ENCODE peak calls at places on chromosomes 6 and 20, in five cellular contexts. B is esophagus squamous epithelium, Q is dorsolateral prefrontal cortex, D is transverse colon, L is psoas muscle. A is an unnamed sample.

GRCh38 chr20:53517146-53517545 is 76.5 kb downstream of the ZNF217 start:
- DNase-seq in B (no peak), Q (no peak), D (peak), L (no peak), A (no peak)

GRCh38 chr6:15658345-15658744 is 4.5 kb downstream of the DTNBP1 start:
- DNase-seq in B (no peak), Q (no peak), D (no peak), L (no peak), A (no peak)

GRCh38 chr6:96563853-96564252 is 925 bp downstream of the FHL5 start:
- DNase-seq in B (no peak), Q (no peak), D (no peak), L (no peak), A (no peak)

GRCh38 chr20:44038681-44039123 is 124.0 kb downstream of the TOX2 start:
- DNase-seq in B (no peak), Q (peak), D (no peak), L (no peak), A (no peak)

GRCh38 chr6:106626485-106626884 is 2.8 kb downstream of the RTN4IP1 start:
- DNase-seq in B (no peak), Q (no peak), D (no peak), L (no peak), A (no peak)

GRCh38 chr20:59751075-59751711 is 146.9 kb downstream of the PHACTR3 start:
- DNase-seq in B (no peak), Q (peak), D (peak), L (peak), A (peak)

GRCh38 chr6:36196049-36196879 is at the start of gene BRPF3:
- DNase-seq in B (peak), Q (peak), D (peak), L (peak), A (peak)

GRCh38 chr6:170110201-170111140 is 180.4 kb downstream of the DLL1 start:
- DNase-seq in B (no peak), Q (peak), D (peak), L (peak), A (peak)

GRCh38 chr6:125957845-125958244 is 1.3 kb downstream of the HINT3 start:
- DNase-seq in B (no peak), Q (no peak), D (peak), L (no peak), A (no peak)

GRCh38 chr20:57476073-57476526 is 48.8 kb downstream of the CTCFL start:
- DNase-seq in B (no peak), Q (peak), D (no peak), L (no peak), A (no peak)

GRCh38 chr6:3887150-3887700 is 38.1 kb downstream of the FAM50B start:
- DNase-seq in B (no peak), Q (no peak), D (no peak), L (no peak), A (no peak)

GRCh38 chr6:24228681-24229255 is 102.8 kb downstream of the NRSN1 start:
- DNase-seq in B (no peak), Q (no peak), D (no peak), L (no peak), A (no peak)

GRCh38 chr20:51667002-51667408 is 101.2 kb downstream of the ATP9A start:
- DNase-seq in B (no peak), Q (no peak), D (no peak), L (no peak), A (no peak)

GRCh38 chr6:106132153-106132698 is 46.1 kb downstream of the PRDM1 start:
- DNase-seq in B (no peak), Q (no peak), D (no peak), L (no peak), A (no peak)

GRCh38 chr6:13911337-13911736 is 13.4 kb upstream of the RNF182 start:
- DNase-seq in B (no peak), Q (no peak), D (no peak), L (no peak), A (no peak)

GRCh38 chr6:3775906-3776305 is 24.4 kb upstream of the PXDC1 start:
- DNase-seq in B (no peak), Q (no peak), D (no peak), L (no peak), A (no peak)

GRCh38 chr6:112037783-112038216 is 16.1 kb upstream of the CCN6 start:
- DNase-seq in B (no peak), Q (no peak), D (peak), L (peak), A (no peak)

GRCh38 chr20:25749667-25750066 is 53.0 kb upstream of the ZNF337 start:
- DNase-seq in B (no peak), Q (no peak), D (no peak), L (no peak), A (no peak)

GRCh38 chr20:46631212-46631869 is 19.9 kb downstream of the SLC13A3 start:
- DNase-seq in B (no peak), Q (no peak), D (no peak), L (no peak), A (no peak)

GRCh38 chr6:93721386-93722048 is 302.2 kb upstream of the EPHA7 start:
- DNase-seq in B (no peak), Q (no peak), D (no peak), L (no peak), A (no peak)

GRCh38 chr20:16287776-16288175 is 285.5 kb downstream of the KIF16B start:
- DNase-seq in B (no peak), Q (no peak), D (no peak), L (no peak), A (no peak)

GRCh38 chr6:109456283-109456583 is 661 bp upstream of the MICAL1 start:
- DNase-seq in B (no peak), Q (no peak), D (no peak), L (no peak), A (no peak)

GRCh38 chr20:53247460-53248103 is 275.4 kb downstream of the TSHZ2 start:
- DNase-seq in B (no peak), Q (no peak), D (no peak), L (no peak), A (no peak)

GRCh38 chr20:50399917-50400704 is 110.1 kb upstream of the PTPN1 start:
- DNase-seq in B (no peak), Q (no peak), D (no peak), L (no peak), A (no peak)
- H3K27ac ChIP-seq in B (peak), Q (peak), D (peak), L (peak), A (no peak)

GRCh38 chr6:148943451-148943850 is 196.6 kb downstream of the UST start:
- DNase-seq in B (no peak), Q (no peak), D (no peak), L (no peak), A (no peak)
- H3K27ac ChIP-seq in B (no peak), Q (no peak), D (peak), L (no peak), A (no peak)

DNA sequence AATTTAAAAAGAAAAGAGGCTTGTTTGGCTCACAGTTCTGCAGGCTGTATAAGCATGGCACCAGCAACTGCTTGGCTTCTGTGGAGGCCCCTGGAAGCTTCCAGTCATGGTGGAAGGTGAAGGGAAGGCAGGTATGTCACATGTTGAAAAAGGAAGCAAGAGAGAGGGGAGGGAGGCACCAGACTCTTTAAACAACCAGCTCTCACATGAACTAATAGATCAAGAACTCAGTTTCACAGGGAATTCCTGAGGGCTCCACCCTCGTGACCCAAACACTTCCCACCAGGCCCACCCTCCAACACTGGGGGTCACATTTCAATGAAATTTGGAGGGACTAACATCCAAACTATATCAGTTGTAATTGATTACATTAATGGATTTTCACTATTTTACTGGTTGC is 127.9 kb upstream of the MLIP start:
- DNase-seq in B (no peak), Q (no peak), D (no peak), L (no peak), A (no peak)
- H3K27ac ChIP-seq in B (no peak), Q (no peak), D (no peak), L (no peak), A (no peak)

GRCh38 chr20:380763-381580 is 412 bp downstream of the TRIB3 start:
- DNase-seq in B (no peak), Q (peak), D (peak), L (peak), A (peak)

GRCh38 chr20:384723-385122 is 4.2 kb downstream of the TRIB3 start:
- DNase-seq in B (no peak), Q (no peak), D (no peak), L (no peak), A (no peak)

GRCh38 chr20:381581-382290 is 1.2 kb downstream of the TRIB3 start:
- DNase-seq in B (peak), Q (no peak), D (peak), L (peak), A (peak)

GRCh38 chr20:383889-384288 is 3.3 kb downstream of the TRIB3 start:
- DNase-seq in B (no peak), Q (no peak), D (no peak), L (no peak), A (no peak)

GRCh38 chr20:382291-383115 is 1.9 kb downstream of the TRIB3 start:
- DNase-seq in B (no peak), Q (no peak), D (no peak), L (no peak), A (no peak)
- H3K27ac ChIP-seq in B (peak), Q (no peak), D (peak), L (no peak), A (no peak)

DNA sequence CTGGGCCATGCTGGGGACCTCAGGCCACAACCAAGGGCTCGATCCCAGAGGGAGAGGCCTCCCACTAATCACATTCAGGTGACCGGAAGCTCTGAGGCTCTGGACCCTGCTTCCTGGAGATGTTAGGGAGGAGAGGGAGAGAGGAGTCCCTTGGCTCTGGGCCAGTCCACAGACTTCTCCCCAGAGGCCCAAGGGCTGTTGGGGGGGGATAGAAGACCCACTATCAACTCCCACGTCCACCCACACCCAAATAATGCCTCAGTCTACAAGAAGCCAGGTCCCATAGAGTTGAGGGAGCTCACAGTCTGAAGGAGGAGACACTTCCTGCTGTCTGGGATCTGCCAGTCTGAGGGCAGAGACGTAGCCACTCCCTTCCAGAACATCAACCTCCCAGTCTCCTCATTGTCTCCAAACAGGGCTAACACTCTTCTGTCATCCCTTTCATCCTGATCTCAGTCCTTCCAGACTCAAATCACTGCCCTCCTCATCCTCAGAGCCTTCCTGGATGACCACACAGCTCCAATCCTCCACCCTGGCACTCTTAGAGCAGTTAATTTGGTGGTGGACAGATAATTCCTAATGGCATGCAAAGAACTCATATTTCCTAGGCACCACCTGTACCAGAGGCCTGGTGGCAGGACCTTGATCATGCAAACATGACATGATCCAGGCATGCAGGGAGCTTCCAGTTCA is 69.9 kb downstream of the MRPL14 start:
- DNase-seq in B (no peak), Q (no peak), D (no peak), L (no peak), A (no peak)
- H3K27ac ChIP-seq in B (peak), Q (peak), D (peak), L (peak), A (no peak)

DNA sequence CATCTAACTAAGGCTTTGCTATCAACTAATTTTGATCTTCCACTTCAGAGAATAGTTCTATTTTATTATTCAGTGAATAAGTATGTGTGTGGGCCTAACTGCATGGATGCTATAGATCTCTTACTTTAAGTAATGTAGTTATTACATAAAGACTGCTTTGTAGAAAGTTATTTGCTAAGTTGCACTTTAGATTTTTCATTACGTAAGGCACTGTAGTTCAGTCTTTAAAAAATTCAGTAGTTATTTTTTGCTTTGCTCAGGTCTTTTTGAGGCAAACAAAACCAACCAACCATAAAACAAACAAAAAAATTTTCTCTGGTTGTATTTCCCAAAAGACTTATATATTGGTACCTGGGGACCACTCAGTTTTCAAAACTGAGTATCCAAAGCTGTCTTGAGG is 53.0 kb downstream of the KCNQ5 start:
- DNase-seq in B (no peak), Q (no peak), D (no peak), L (no peak), A (no peak)
- H3K27ac ChIP-seq in B (no peak), Q (no peak), D (no peak), L (no peak), A (no peak)

GRCh38 chr6:122788208-122788607 is 850 bp upstream of the SMPDL3A start:
- DNase-seq in B (no peak), Q (no peak), D (no peak), L (no peak), A (no peak)
- H3K27ac ChIP-seq in B (peak), Q (peak), D (peak), L (peak), A (no peak)

DNA sequence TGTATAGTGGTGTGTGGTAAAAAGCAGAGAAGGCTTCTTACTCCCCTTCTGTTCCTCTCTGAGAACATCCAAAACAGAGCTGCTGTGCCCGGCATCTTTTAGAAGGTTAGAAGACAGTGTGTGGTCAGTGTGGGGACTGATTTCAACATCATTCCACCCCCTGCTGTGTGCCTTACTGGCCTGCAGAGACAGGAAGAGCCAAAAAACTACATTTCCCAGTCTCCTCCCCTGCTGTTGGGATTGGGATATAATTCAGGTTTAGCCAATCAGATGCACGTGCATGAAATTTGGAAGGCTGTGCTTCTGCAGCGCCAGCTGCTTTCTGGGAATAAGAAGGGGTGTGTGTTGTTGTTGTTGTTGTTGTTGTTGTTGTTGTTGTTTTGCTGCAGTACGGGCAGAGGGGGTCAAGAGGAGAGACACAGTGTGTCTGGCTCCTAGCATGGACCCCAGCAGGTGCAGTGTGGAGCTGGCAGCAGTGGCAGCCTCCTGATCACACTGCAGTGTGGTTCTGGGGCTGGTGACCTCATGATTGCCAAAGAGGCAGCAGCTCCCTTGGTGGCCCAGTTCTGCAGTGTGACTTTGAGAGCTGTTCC is 74.7 kb downstream of the MRPL14 start:
- DNase-seq in B (no peak), Q (no peak), D (no peak), L (peak), A (no peak)
- H3K27ac ChIP-seq in B (peak), Q (peak), D (peak), L (peak), A (no peak)

A was measured in ovary.